ENCODE peak calls at places on chromosomes 16 and 17, in five cellular contexts. G, U, S, K and X are unnamed samples.

GRCh38 chr16:2586241-2586640 is 48.4 kb downstream of the PDPK1 start:
- DNase-seq in U (no peak), K (no peak), G (peak), S (no peak), X (peak)

GRCh38 chr16:12091569-12092346 is 115.2 kb downstream of the SNX29 start:
- DNase-seq in S (peak), G (no peak), U (peak), K (no peak), X (no peak)

GRCh38 chr17:28405632-28406477 is at the start of gene SLC46A1:
- DNase-seq in U (peak), G (peak), S (no peak), K (no peak), X (peak)

GRCh38 chr17:5110816-5111215 is 862 bp downstream of the ZNF232 start:
- DNase-seq in U (peak), S (peak), K (no peak), G (no peak), X (peak)

GRCh38 chr16:58366247-58367031 is 25.8 kb upstream of the GINS3 start:
- DNase-seq in U (peak), G (no peak), K (peak), S (no peak), X (no peak)

GRCh38 chr17:29557085-29557697 is 9.6 kb downstream of the ABHD15 start:
- DNase-seq in S (no peak), K (peak), G (no peak), U (peak), X (no peak)

GRCh38 chr16:12971216-12971615 is 69.8 kb downstream of the SHISA9 start:
- DNase-seq in G (no peak), K (no peak), S (no peak), U (no peak), X (peak)

GRCh38 chr16:70700101-70701020 is 14.5 kb upstream of the MTSS2 start:
- DNase-seq in U (peak), K (no peak), G (no peak), S (no peak), X (no peak)

GRCh38 chr17:82668631-82669099 is 20.4 kb upstream of the WDR45B start:
- DNase-seq in U (peak), S (peak), K (peak), G (peak), X (peak)

GRCh38 chr17:77061711-77062110 is 79.1 kb upstream of the SEC14L1 start:
- DNase-seq in S (no peak), U (no peak), K (no peak), G (no peak), X (no peak)

GRCh38 chr17:28345420-28346198 is 10.0 kb downstream of the TNFAIP1 start:
- DNase-seq in K (no peak), U (no peak), S (no peak), G (no peak), X (no peak)

GRCh38 chr17:38750312-38751121 is 2.0 kb upstream of the PSMB3 start:
- DNase-seq in G (no peak), U (peak), S (peak), K (peak), X (peak)

GRCh38 chr16:81937305-81938038 is 73.8 kb downstream of the SDR42E1 start:
- DNase-seq in G (peak), K (no peak), S (no peak), U (no peak), X (peak)

GRCh38 chr17:29674270-29674669 is 51.6 kb upstream of the CORO6 start:
- DNase-seq in U (no peak), S (no peak), G (no peak), K (no peak), X (no peak)

GRCh38 chr17:951388-952132 is 28.0 kb downstream of the NXN start:
- DNase-seq in G (peak), U (peak), K (peak), S (peak), X (peak)

DNA sequence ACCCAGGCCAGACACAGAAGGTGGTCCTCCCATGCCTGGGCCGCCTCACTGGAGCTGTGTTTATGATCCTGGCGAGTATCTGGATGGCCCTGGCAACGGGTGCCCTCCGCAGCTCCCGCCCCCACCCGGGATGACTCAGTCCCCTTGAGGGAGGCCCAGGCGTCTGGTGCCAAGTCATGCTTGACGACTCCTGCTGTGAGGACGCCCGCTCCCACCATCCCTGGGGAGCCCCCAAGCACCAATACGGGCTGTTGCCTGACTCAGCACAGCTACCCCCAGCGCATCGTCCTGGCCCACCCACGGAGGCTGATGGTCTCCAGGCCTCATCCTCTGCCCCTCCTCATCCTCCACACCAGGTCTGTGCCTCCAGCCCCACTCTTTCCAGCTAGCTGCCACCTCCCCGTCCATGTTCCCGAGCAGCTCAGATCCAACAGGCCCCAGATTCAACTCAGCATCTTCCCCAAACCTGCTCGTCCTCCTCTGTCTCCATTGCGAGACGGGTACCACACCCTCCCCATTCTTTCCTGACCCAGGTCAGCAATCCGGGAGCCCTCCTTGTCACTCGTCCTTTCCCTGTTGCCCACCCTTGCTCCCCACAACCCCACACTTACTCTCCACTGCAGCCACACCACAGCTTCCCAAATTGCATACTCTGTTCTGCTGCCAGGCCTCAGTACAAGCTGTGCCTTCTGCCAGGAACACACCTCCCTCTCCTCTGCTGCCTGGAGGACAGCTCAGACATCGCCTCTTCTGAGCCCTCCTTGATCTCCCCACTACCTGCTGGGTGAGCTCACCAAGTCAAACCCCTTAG is 2.6 kb downstream of the CAMKK1 start:
- DNase-seq in U (peak), S (no peak), K (peak), G (no peak), X (no peak)
- H2BK15ac ChIP-seq in U (peak), S (no peak), K (peak), G (no peak), X (no peak)

GRCh38 chr16:26735521-26735920 is 331.2 kb upstream of the C16orf82 start:
- DNase-seq in K (no peak), S (no peak), U (no peak), G (no peak), X (no peak)
- H3K23ac ChIP-seq in K (no peak), S (no peak), U (no peak), G (no peak), X (no peak)

DNA sequence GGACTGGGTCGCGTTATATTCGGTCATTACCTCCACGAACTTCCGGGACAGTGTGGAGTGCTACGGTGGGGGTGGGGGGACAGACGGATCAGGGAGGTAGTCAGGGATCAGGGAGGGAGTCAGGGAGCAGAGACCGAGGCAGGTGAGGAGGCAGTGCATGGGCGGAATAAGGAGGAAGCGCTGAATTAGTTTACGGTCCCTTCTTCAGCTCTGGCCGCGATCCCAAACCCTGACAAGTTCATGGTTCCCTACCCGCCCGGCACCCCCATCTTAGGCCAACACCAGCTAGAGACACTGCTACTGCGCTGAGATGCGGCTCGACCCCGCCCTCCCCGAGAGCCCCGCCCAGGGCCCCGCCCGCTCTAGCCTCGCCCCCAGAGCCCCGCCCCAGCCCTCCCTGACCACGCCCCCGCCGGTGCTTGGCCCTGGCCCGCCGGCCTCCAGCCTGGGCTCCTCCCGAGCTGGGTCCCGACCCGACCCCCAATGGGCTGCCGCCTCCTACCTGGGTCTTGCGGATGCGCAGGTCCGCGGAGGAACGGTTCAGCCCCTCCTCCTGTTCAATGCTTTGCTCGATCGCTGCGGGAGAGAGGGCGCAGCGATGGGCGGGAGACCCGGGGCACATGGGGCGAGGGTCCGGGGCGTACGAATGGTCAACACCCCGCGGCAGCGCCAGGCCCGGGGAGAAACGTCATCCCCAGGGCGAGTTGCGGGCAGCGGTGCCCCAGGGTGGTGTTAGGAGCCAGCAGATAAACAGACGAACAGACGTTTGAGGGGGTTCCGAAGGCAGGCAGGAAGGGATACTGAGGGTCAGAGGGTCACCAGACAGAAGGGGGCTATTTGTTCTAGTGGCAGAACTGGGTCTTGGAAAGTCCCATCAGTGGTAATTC is 12.2 kb downstream of the HSD3B7 start:
- DNase-seq in G (peak), U (peak), S (peak), K (peak), X (peak)
- H2BK15ac ChIP-seq in G (no peak), U (peak), S (peak), K (peak), X (no peak)

DNA sequence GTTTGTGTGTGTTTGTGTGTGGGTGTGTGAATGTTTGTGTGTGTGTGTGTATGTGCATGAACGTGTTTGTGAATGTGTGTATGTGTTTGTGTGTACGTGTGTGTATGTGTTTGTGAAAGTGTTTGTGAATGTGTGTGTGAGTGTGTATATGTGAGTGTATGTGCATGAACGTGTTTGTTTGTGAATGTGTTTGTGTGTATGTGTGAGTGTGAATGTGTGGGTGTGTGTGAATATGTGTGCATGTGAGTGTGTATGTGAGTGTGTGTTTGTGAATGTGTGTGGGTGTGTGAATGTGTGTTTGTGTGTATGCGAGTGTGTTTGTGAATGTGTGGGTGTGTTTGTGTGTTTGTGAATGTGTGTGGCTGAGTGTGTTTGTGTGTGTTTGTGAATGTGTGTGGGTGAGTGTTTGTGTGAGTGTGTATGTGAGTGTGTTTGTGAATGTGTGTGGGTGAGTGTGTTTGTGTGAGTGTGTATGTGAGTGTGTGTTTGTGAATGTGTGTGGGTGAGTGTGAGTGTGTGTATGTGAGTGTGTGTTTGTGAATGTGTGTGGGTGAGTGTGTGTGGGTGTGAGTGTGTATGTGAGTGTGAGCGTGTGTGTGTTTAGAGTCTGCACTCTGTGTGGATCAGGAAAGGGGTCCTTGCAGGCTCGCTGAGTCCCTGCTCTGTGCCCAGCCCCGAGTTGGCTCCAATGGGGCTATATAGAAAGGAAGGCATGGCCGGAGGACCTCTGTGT is 890 bp upstream of the CD300A start:
- DNase-seq in U (no peak), S (no peak), G (no peak), K (no peak), X (no peak)
- H3K23ac ChIP-seq in U (no peak), S (no peak), G (no peak), K (no peak), X (peak)

DNA sequence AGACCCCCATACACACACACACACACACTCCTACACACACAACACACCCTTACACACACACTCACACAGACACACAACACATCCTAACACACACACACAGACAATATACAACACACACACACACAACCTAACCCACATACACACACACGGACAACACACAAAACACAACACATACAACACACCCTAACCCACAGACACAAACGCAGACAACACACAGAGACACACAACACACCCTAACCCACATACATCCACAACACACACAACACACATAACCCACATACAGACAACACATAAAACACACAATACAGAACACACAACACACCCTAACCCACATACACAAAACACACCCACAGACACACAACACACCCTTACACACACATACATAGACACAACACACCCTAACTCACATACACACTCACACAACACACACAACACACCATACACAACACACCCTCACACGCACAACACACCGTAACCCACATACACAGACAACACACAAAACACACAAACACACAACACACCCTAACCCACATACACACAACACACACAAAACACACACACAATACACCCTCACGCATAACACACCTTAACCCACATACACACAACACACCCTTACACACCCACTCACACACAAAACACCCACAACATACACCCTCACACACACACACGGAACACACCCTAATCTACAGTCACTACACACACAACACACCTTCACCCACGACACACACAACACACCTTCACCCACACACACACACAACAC is 4.4 kb downstream of the ASGR1 start:
- DNase-seq in S (no peak), U (no peak), G (no peak), K (no peak), X (no peak)
- H2BK15ac ChIP-seq in S (no peak), U (no peak), G (no peak), K (no peak), X (no peak)

GRCh38 chr17:36082062-36082461 is 7.9 kb downstream of the CCL3 start:
- DNase-seq in G (no peak), K (no peak), U (no peak), S (no peak), X (no peak)
- H3K23ac ChIP-seq in G (no peak), K (no peak), U (no peak), S (no peak), X (no peak)

DNA sequence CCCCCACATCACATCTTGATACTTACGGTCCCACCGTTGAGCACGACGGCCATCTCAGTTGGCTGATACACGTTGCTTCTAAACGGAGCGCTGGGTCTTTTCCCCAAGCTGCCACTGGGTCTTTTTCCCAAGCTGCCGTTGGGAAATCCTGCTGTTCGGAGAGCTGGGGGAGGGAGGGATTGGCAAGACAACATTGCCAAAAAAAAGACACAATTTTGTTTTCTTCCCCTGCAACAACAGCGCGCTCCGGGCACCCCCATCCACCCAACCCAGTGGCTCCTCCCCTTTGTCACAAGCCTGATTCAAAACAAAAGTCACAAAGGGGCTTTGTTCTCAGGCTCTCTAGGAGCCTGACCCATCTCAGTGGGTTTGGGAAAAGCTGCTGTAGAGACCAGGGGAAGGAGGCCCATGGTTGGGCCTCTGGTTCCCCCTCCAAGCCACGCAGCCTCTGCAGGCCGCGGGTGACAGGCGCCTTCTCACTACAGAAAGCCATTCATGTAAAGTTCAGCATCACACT is 22.8 kb downstream of the GPRC5B start:
- DNase-seq in K (no peak), U (no peak), G (peak), S (no peak), X (peak)
- H2BK15ac ChIP-seq in K (no peak), U (no peak), G (peak), S (no peak), X (no peak)